ENCODE peak calls at places on chromosomes 12 and 14, in nine cellular contexts. N, M, B, U, R, S, Q, V and T are unnamed samples. For H3K4me1, the result is how much of the 10 kb centered on the place peaks cover.

GRCh38 chr12:96617178-96617577 is 127.8 kb downstream of the CFAP54 start:
- DNase-seq in B (no peak), S (no peak), R (no peak), V (no peak), U (no peak), M (no peak), Q (no peak), N (peak), T (no peak)

GRCh38 chr12:69252033-69252432 is 12.7 kb downstream of the CPSF6 start:
- DNase-seq in V (no peak), N (peak), U (no peak), Q (no peak), S (peak), B (no peak), M (no peak), R (no peak), T (no peak)

GRCh38 chr12:69904761-69905160 is 79.7 kb downstream of the MYRFL start:
- DNase-seq in Q (no peak), V (no peak), N (peak), R (no peak), S (peak), M (no peak), B (no peak), U (no peak), T (no peak)

GRCh38 chr12:53427905-53428594 is 4.4 kb downstream of the AMHR2 start:
- DNase-seq in U (no peak), R (no peak), B (no peak), S (no peak), N (no peak), V (peak), M (peak), Q (no peak), T (no peak)

GRCh38 chr14:55802986-55803431 is 223.0 kb downstream of the KTN1 start:
- DNase-seq in V (no peak), Q (no peak), R (no peak), N (no peak), S (no peak), U (no peak), B (no peak), M (no peak), T (no peak)

GRCh38 chr14:35248476-35248788 is 43.8 kb upstream of the PSMA6 start:
- DNase-seq in R (no peak), S (no peak), Q (no peak), N (no peak), U (no peak), V (no peak), M (no peak), B (no peak), T (no peak)

GRCh38 chr14:30808576-30808975 is 65.8 kb upstream of the COCH start:
- DNase-seq in S (no peak), U (no peak), Q (no peak), B (no peak), R (no peak), M (no peak), V (no peak), N (no peak), T (no peak)

GRCh38 chr12:1318327-1319031 is 275.9 kb downstream of the FBXL14 start:
- DNase-seq in R (no peak), M (no peak), N (peak), B (no peak), V (peak), Q (no peak), U (no peak), S (peak), T (peak)

GRCh38 chr14:80395031-80395430 is 183.7 kb upstream of the DIO2 start:
- DNase-seq in U (no peak), V (no peak), Q (no peak), M (no peak), S (no peak), R (no peak), B (no peak), N (no peak), T (no peak)

GRCh38 chr12:29104495-29104894 is 44.6 kb upstream of the FAR2 start:
- DNase-seq in S (no peak), U (no peak), Q (no peak), M (no peak), R (no peak), B (no peak), N (no peak), V (no peak), T (no peak)

GRCh38 chr12:29102739-29103138 is 46.3 kb upstream of the FAR2 start:
- DNase-seq in N (no peak), S (no peak), Q (no peak), B (no peak), R (no peak), M (no peak), U (no peak), V (no peak), T (no peak)

GRCh38 chr12:29103539-29103974 is 45.5 kb upstream of the FAR2 start:
- DNase-seq in V (no peak), R (peak), N (no peak), M (no peak), B (no peak), S (no peak), U (peak), Q (no peak), T (no peak)
- H3K27ac ChIP-seq in V (no peak), R (peak), N (no peak), M (peak), B (no peak), S (no peak), U (peak), Q (no peak), T (no peak)

DNA sequence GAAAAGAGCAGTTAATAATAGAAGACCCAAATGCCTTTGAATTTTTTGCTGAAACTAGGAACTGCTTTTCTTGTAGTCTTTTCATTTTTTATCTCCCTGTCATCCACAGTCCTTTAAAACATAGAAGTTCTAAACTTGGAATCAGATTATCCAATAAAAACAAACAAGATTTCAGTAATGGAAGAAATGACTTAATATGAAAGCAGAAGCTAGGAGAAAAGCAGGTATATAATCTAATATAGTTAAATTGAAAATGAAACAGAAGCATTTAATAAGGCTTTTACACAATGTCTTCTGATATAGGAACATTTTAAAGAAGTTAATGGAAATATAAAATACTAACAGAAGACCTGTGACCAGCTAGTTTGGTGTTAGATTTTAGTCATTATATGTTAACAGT is 26.5 kb downstream of the PPP1R12A start:
- DNase-seq in N (no peak), B (no peak), R (no peak), U (no peak), M (no peak), S (no peak), Q (no peak), V (no peak), T (no peak)
- H3K4me1 ChIP-seq in N (under half), B (under half), R (under half), U (under half), M (under half), S (under half), Q (under half), V (under half), T (under half)

GRCh38 chr12:124386661-124387509 is 92.0 kb downstream of the RFLNA start:
- DNase-seq in N (no peak), S (peak), R (no peak), V (no peak), U (no peak), M (no peak), B (no peak), Q (no peak), T (peak)
- H3K4me3 ChIP-seq in N (no peak), S (peak), R (no peak), V (peak), U (peak), M (no peak), B (peak), Q (peak), T (peak)

GRCh38 chr12:108333898-108334699 is 5.0 kb downstream of the CMKLR1 start:
- DNase-seq in R (no peak), V (no peak), Q (no peak), B (no peak), S (no peak), U (no peak), N (peak), M (no peak), T (no peak)
- H3K27ac ChIP-seq in R (no peak), V (peak), Q (peak), B (no peak), S (no peak), U (peak), N (no peak), M (peak), T (no peak)

GRCh38 chr12:19209636-19210035 is 80.1 kb downstream of the PLEKHA5 start:
- DNase-seq in S (no peak), U (no peak), M (no peak), R (no peak), B (no peak), Q (no peak), N (no peak), V (no peak), T (no peak)

GRCh38 chr12:19206493-19207077 is 77.1 kb downstream of the PLEKHA5 start:
- DNase-seq in M (no peak), R (no peak), V (no peak), N (no peak), B (no peak), S (no peak), U (no peak), Q (no peak), T (no peak)

GRCh38 chr12:19205120-19205519 is 75.6 kb downstream of the PLEKHA5 start:
- DNase-seq in V (no peak), U (no peak), N (no peak), Q (no peak), R (no peak), M (no peak), S (no peak), B (no peak), T (no peak)

GRCh38 chr12:19211802-19212201 is 82.3 kb downstream of the PLEKHA5 start:
- DNase-seq in U (no peak), M (no peak), V (no peak), B (no peak), S (no peak), N (peak), R (no peak), Q (no peak), T (no peak)

DNA sequence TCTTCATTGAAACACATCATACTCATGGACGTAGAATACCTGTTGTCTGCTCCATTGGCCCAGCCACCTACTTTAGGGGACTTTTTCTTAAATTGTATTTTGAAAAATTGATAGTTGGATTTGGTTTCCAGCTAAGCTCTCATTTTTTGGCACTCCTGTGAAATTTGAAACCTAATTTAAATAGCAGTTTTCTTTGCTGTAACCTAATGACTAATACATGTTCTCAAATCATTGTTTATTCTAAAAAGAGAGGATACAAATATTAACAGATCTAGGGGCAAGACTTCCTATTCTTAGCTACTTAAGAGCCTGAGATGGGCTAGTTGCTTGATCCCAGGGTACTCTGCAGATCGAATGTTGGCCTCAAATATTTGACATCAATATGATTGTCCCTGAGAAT is 78.9 kb downstream of the PLEKHA5 start:
- DNase-seq in S (no peak), R (no peak), V (no peak), M (no peak), Q (no peak), B (no peak), U (no peak), N (no peak), T (no peak)
- H3K4me1 ChIP-seq in S (under half), R (under half), V (under half), M (under half), Q (under half), B (under half), U (under half), N (under half), T (under half)